ENCODE peak calls at places on chromosomes 6 and 20, in five cellular contexts. One of them, this sample, is unnamed.

GRCh38 chr6:134247271-134247833 is 70.6 kb downstream of the SGK1 start:
- DNase-seq in astrocyte: no peak
- DNase-seq in HCT116: no peak
- DNase-seq in A549: no peak
- DNase-seq in CD8-positive, alpha-beta T cell: peak; percentile 66
- DNase-seq in this sample: peak; percentile 16

GRCh38 chr6:89257346-89257745 is 40.2 kb upstream of the GABRR1 start:
- DNase-seq in astrocyte: no peak
- DNase-seq in HCT116: no peak
- DNase-seq in A549: no peak
- DNase-seq in CD8-positive, alpha-beta T cell: no peak
- DNase-seq in this sample: no peak

GRCh38 chr20:45782890-45783289 is 8.8 kb downstream of the WFDC3 start:
- DNase-seq in astrocyte: no peak
- DNase-seq in HCT116: peak; percentile 39
- DNase-seq in A549: no peak
- DNase-seq in CD8-positive, alpha-beta T cell: no peak
- DNase-seq in this sample: no peak

GRCh38 chr20:61067221-61067620 is 184.8 kb upstream of the CDH4 start:
- DNase-seq in astrocyte: no peak
- DNase-seq in HCT116: no peak
- DNase-seq in A549: no peak
- DNase-seq in CD8-positive, alpha-beta T cell: no peak
- DNase-seq in this sample: no peak

GRCh38 chr6:10320291-10320690 is 94.6 kb downstream of the TFAP2A start:
- DNase-seq in astrocyte: peak; percentile 39
- DNase-seq in HCT116: no peak
- DNase-seq in A549: no peak
- DNase-seq in CD8-positive, alpha-beta T cell: no peak
- DNase-seq in this sample: no peak

GRCh38 chr6:41894366-41895299 is 542 bp downstream of the USP49 start:
- DNase-seq in astrocyte: peak; percentile 11
- DNase-seq in HCT116: no peak
- DNase-seq in A549: no peak
- DNase-seq in CD8-positive, alpha-beta T cell: no peak
- DNase-seq in this sample: no peak

GRCh38 chr6:84263557-84263956 is 36.1 kb upstream of the CEP162 start:
- DNase-seq in astrocyte: no peak
- DNase-seq in HCT116: no peak
- DNase-seq in A549: no peak
- DNase-seq in CD8-positive, alpha-beta T cell: no peak
- DNase-seq in this sample: no peak

GRCh38 chr6:42368156-42368555 is 83.6 kb downstream of the TRERF1 start:
- DNase-seq in astrocyte: no peak
- DNase-seq in HCT116: no peak
- DNase-seq in A549: no peak
- DNase-seq in CD8-positive, alpha-beta T cell: peak; percentile 74
- DNase-seq in this sample: no peak

GRCh38 chr6:88361298-88361697 is 195.2 kb upstream of the CNR1 start:
- DNase-seq in astrocyte: peak; percentile 42
- DNase-seq in HCT116: no peak
- DNase-seq in A549: no peak
- DNase-seq in CD8-positive, alpha-beta T cell: no peak
- DNase-seq in this sample: no peak

GRCh38 chr6:136791296-136792065 is 796 bp downstream of the MAP3K5 start:
- DNase-seq in astrocyte: peak; percentile 46
- DNase-seq in HCT116: no peak
- DNase-seq in A549: peak; percentile 7
- DNase-seq in CD8-positive, alpha-beta T cell: peak; percentile 46
- DNase-seq in this sample: no peak

GRCh38 chr6:142915129-142915697 is 29.8 kb downstream of the HIVEP2 start:
- DNase-seq in astrocyte: no peak
- DNase-seq in HCT116: no peak
- DNase-seq in A549: no peak
- DNase-seq in CD8-positive, alpha-beta T cell: no peak
- DNase-seq in this sample: no peak

GRCh38 chr6:109465772-109466171 is 10.2 kb upstream of the MICAL1 start:
- DNase-seq in astrocyte: no peak
- DNase-seq in HCT116: no peak
- DNase-seq in A549: no peak
- DNase-seq in CD8-positive, alpha-beta T cell: no peak
- DNase-seq in this sample: no peak

GRCh38 chr20:5691918-5692618 is 58.1 kb upstream of the SHLD1 start:
- DNase-seq in astrocyte: no peak
- DNase-seq in HCT116: no peak
- DNase-seq in A549: no peak
- DNase-seq in CD8-positive, alpha-beta T cell: no peak
- DNase-seq in this sample: no peak

GRCh38 chr6:71239694-71240093 is 48.9 kb upstream of the OGFRL1 start:
- DNase-seq in astrocyte: no peak
- DNase-seq in HCT116: no peak
- DNase-seq in A549: no peak
- DNase-seq in CD8-positive, alpha-beta T cell: no peak
- DNase-seq in this sample: no peak

GRCh38 chr6:44650947-44651346 is 263.4 kb downstream of the CDC5L start:
- DNase-seq in astrocyte: peak; percentile 75
- DNase-seq in HCT116: no peak
- DNase-seq in A549: no peak
- DNase-seq in CD8-positive, alpha-beta T cell: no peak
- DNase-seq in this sample: no peak

GRCh38 chr6:136753624-136754023 is 38.7 kb downstream of the MAP3K5 start:
- DNase-seq in astrocyte: no peak
- DNase-seq in HCT116: no peak
- DNase-seq in A549: no peak
- DNase-seq in CD8-positive, alpha-beta T cell: peak; percentile 60
- DNase-seq in this sample: no peak

GRCh38 chr6:73262701-73263569 is at the start of gene KHDC1:
- DNase-seq in astrocyte: peak; percentile 46
- DNase-seq in HCT116: no peak
- DNase-seq in A549: peak; percentile 52
- DNase-seq in CD8-positive, alpha-beta T cell: peak; percentile 55
- DNase-seq in this sample: no peak

GRCh38 chr20:45365444-45365970 is 2.6 kb downstream of the SYS1 start:
- DNase-seq in astrocyte: no peak
- DNase-seq in HCT116: no peak
- DNase-seq in A549: no peak
- DNase-seq in CD8-positive, alpha-beta T cell: no peak
- DNase-seq in this sample: no peak

GRCh38 chr6:32692019-32692418 is 25.6 kb upstream of the HLA-DQB1 start:
- DNase-seq in astrocyte: no peak
- DNase-seq in HCT116: peak; percentile 42
- DNase-seq in A549: no peak
- DNase-seq in CD8-positive, alpha-beta T cell: peak; percentile 52
- DNase-seq in this sample: no peak

GRCh38 chr6:10081075-10081474 is 333.8 kb downstream of the TFAP2A start:
- DNase-seq in astrocyte: no peak
- DNase-seq in HCT116: no peak
- DNase-seq in A549: no peak
- DNase-seq in CD8-positive, alpha-beta T cell: no peak
- DNase-seq in this sample: no peak

GRCh38 chr6:139409026-139409425 is 34.6 kb upstream of the CITED2 start:
- DNase-seq in astrocyte: peak; percentile 98
- DNase-seq in HCT116: no peak
- DNase-seq in A549: no peak
- DNase-seq in CD8-positive, alpha-beta T cell: no peak
- DNase-seq in this sample: peak; percentile 24

GRCh38 chr6:109034439-109035041 is 60.1 kb downstream of the SESN1 start:
- DNase-seq in astrocyte: no peak
- DNase-seq in HCT116: no peak
- DNase-seq in A549: no peak
- DNase-seq in CD8-positive, alpha-beta T cell: no peak
- DNase-seq in this sample: no peak

GRCh38 chr20:47235853-47236638 is 120.5 kb downstream of the ZMYND8 start:
- DNase-seq in astrocyte: no peak
- DNase-seq in HCT116: no peak
- DNase-seq in A549: no peak
- DNase-seq in CD8-positive, alpha-beta T cell: no peak
- DNase-seq in this sample: no peak

GRCh38 chr6:70371454-70372105 is 41.7 kb upstream of the FAM135A start:
- DNase-seq in astrocyte: peak; percentile 64
- DNase-seq in HCT116: peak; percentile 67
- DNase-seq in A549: peak; percentile 27
- DNase-seq in CD8-positive, alpha-beta T cell: no peak
- DNase-seq in this sample: peak; percentile 74

GRCh38 chr6:160767019-160767646 is 65.1 kb downstream of the PLG start:
- DNase-seq in astrocyte: peak; percentile 17
- DNase-seq in HCT116: no peak
- DNase-seq in A549: peak; percentile 62
- DNase-seq in CD8-positive, alpha-beta T cell: peak; percentile 28
- DNase-seq in this sample: no peak

GRCh38 chr20:35837577-35838195 is 65.9 kb downstream of the PHF20 start:
- DNase-seq in astrocyte: peak; percentile 47
- DNase-seq in HCT116: no peak
- DNase-seq in A549: no peak
- DNase-seq in CD8-positive, alpha-beta T cell: no peak
- DNase-seq in this sample: no peak

GRCh38 chr6:2931970-2932748 is 29.1 kb upstream of the SERPINB9 start:
- DNase-seq in astrocyte: peak; percentile 27
- DNase-seq in HCT116: peak; percentile 82
- DNase-seq in A549: peak; percentile 83
- DNase-seq in CD8-positive, alpha-beta T cell: peak; percentile 86
- DNase-seq in this sample: peak; percentile 6
- H3K27ac ChIP-seq in astrocyte: no peak overlapping the region
- H3K27ac ChIP-seq in HCT116: no peak overlapping the region
- H3K27ac ChIP-seq in A549: peak overlapping the region; percentile 25
- H3K27ac ChIP-seq in CD8-positive, alpha-beta T cell: no peak overlapping the region
- H3K27ac ChIP-seq in this sample: no peak overlapping the region

DNA sequence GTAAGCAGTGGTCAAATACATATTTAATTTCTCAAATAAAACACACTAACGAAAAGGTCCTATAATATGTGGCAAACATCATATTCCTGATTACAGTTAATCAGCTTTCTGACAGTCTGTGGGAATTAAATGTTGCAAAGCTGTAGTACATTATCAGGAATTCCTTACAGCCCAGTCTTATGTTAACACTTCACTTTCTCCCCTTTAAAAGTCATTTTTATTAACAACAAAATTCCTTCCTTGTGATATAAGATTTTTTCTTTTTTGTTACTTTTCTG is 636.8 kb downstream of the MMUT start:
- DNase-seq in astrocyte: peak; percentile 13
- DNase-seq in HCT116: no peak
- DNase-seq in A549: no peak
- DNase-seq in CD8-positive, alpha-beta T cell: no peak
- DNase-seq in this sample: no peak
- H3K27ac ChIP-seq in astrocyte: peak overlapping the region; percentile 95
- H3K27ac ChIP-seq in HCT116: peak overlapping the region; percentile 98
- H3K27ac ChIP-seq in A549: peak overlapping the region; percentile 96
- H3K27ac ChIP-seq in CD8-positive, alpha-beta T cell: no peak overlapping the region
- H3K27ac ChIP-seq in this sample: peak overlapping the region; percentile 99

GRCh38 chr6:35046862-35047261 is 94.3 kb downstream of the TCP11 start:
- DNase-seq in astrocyte: no peak
- DNase-seq in HCT116: no peak
- DNase-seq in A549: no peak
- DNase-seq in CD8-positive, alpha-beta T cell: no peak
- DNase-seq in this sample: no peak
- H3K27ac ChIP-seq in astrocyte: no peak overlapping the region
- H3K27ac ChIP-seq in HCT116: no peak overlapping the region
- H3K27ac ChIP-seq in A549: no peak overlapping the region
- H3K27ac ChIP-seq in CD8-positive, alpha-beta T cell: no peak overlapping the region
- H3K27ac ChIP-seq in this sample: peak overlapping the region; percentile 10

GRCh38 chr20:792248-792647 is 23.9 kb upstream of the SLC52A3 start:
- DNase-seq in astrocyte: no peak
- DNase-seq in HCT116: no peak
- DNase-seq in A549: no peak
- DNase-seq in CD8-positive, alpha-beta T cell: no peak
- DNase-seq in this sample: no peak
- H3K27ac ChIP-seq in astrocyte: no peak overlapping the region
- H3K27ac ChIP-seq in HCT116: no peak overlapping the region
- H3K27ac ChIP-seq in A549: no peak overlapping the region
- H3K27ac ChIP-seq in CD8-positive, alpha-beta T cell: no peak overlapping the region
- H3K27ac ChIP-seq in this sample: no peak overlapping the region

DNA sequence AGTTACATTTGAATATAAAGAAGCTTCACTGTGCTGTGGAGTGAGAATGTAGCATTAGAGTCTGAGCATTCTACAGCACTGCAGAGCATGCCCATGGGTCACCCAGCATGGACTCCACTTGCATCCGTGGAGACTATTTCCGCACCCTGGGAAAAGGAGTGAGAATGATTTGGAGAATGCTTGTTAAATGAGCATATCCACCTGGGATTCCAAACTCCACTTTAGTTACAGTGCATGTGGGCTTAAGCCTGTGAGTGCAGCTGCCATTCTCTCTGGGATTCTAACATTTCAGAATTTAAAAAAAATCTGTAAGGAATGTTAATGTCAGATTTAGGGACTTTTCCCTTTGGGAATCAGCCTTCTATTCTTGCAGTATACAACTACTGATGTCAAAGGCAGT is 33.4 kb downstream of the KIF25 start:
- DNase-seq in astrocyte: no peak
- DNase-seq in HCT116: no peak
- DNase-seq in A549: no peak
- DNase-seq in CD8-positive, alpha-beta T cell: no peak
- DNase-seq in this sample: no peak
- H3K27ac ChIP-seq in astrocyte: no peak overlapping the region
- H3K27ac ChIP-seq in HCT116: no peak overlapping the region
- H3K27ac ChIP-seq in A549: no peak overlapping the region
- H3K27ac ChIP-seq in CD8-positive, alpha-beta T cell: no peak overlapping the region
- H3K27ac ChIP-seq in this sample: no peak overlapping the region

GRCh38 chr6:81751388-81752083 is 945 bp downstream of the TENT5A start:
- DNase-seq in astrocyte: peak; percentile 29
- DNase-seq in HCT116: peak; percentile 13
- DNase-seq in A549: peak; percentile 2
- DNase-seq in CD8-positive, alpha-beta T cell: peak; percentile 31
- DNase-seq in this sample: no peak

GRCh38 chr6:81753709-81754678 is 1.5 kb upstream of the TENT5A start:
- DNase-seq in astrocyte: no peak
- DNase-seq in HCT116: peak; percentile 34
- DNase-seq in A549: peak; percentile 26
- DNase-seq in CD8-positive, alpha-beta T cell: peak; percentile 88
- DNase-seq in this sample: no peak

GRCh38 chr6:81750660-81751387 is 1.7 kb downstream of the TENT5A start:
- DNase-seq in astrocyte: no peak
- DNase-seq in HCT116: no peak
- DNase-seq in A549: no peak
- DNase-seq in CD8-positive, alpha-beta T cell: no peak
- DNase-seq in this sample: no peak

GRCh38 chr6:81752969-81753708 is 658 bp upstream of the TENT5A start:
- DNase-seq in astrocyte: peak; percentile 85
- DNase-seq in HCT116: peak; percentile 69
- DNase-seq in A549: peak; percentile 70
- DNase-seq in CD8-positive, alpha-beta T cell: peak; percentile 72
- DNase-seq in this sample: no peak

GRCh38 chr6:81752084-81752968 is at the start of gene TENT5A:
- DNase-seq in astrocyte: peak; percentile 86
- DNase-seq in HCT116: peak; percentile 75
- DNase-seq in A549: peak; percentile 59
- DNase-seq in CD8-positive, alpha-beta T cell: peak; percentile 85
- DNase-seq in this sample: peak; percentile 68
- H3K27ac ChIP-seq in astrocyte: peak within 1 kb of the TSS; percentile 96
- H3K27ac ChIP-seq in HCT116: peak within 1 kb of the TSS; percentile 82
- H3K27ac ChIP-seq in A549: peak within 1 kb of the TSS; percentile 84
- H3K27ac ChIP-seq in CD8-positive, alpha-beta T cell: peak within 1 kb of the TSS; percentile 87
- H3K27ac ChIP-seq in this sample: peak within 1 kb of the TSS; percentile 75

DNA sequence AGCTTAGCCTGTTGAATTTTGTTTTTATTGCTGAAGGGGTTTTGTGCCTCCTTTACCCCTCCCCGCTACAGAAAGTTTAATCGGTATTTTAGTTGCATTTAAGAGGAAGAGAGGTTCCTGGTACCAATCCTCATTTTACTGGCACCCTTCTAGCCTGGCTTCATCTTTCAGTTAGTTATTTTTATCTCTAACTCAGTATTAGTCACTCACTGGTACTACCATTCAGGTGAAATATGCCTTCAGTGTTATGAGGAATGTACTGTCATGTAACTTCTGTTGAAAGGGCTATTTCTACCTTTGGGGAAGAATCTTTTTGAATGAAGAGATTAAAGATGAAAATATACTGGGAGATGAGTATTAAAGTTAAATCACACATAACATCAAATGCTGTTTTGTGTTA is 211.8 kb downstream of the CDKAL1 start:
- DNase-seq in astrocyte: peak; percentile 10
- DNase-seq in HCT116: no peak
- DNase-seq in A549: no peak
- DNase-seq in CD8-positive, alpha-beta T cell: no peak
- DNase-seq in this sample: no peak
- H3K27ac ChIP-seq in astrocyte: no peak overlapping the region
- H3K27ac ChIP-seq in HCT116: no peak overlapping the region
- H3K27ac ChIP-seq in A549: no peak overlapping the region
- H3K27ac ChIP-seq in CD8-positive, alpha-beta T cell: no peak overlapping the region
- H3K27ac ChIP-seq in this sample: no peak overlapping the region

This sample was measured in epithelial cell of prostate.